ENCODE peak calls at places on chromosomes 16 and 17, in four cellular contexts. N is GM23248, W is tibial nerve, C is GM03348. M is an unnamed sample.

GRCh38 chr16:50861926-50862325 is 120.0 kb downstream of the CYLD start:
- DNase-seq in W (no peak), N (peak; percentile 68), C (no peak), M (no peak)

GRCh38 chr16:634051-634670 is 1.9 kb downstream of the METTL26 start:
- DNase-seq in W (no peak), N (no peak), C (no peak), M (no peak)

GRCh38 chr17:58575511-58575910 is 61.1 kb upstream of the MTMR4 start:
- DNase-seq in W (no peak), C (peak; percentile 45), N (peak; percentile 79), M (no peak)

GRCh38 chr16:65463652-65464260 is 341.9 kb upstream of the CDH11 start:
- DNase-seq in W (no peak), N (no peak), C (no peak), M (no peak)

GRCh38 chr17:80929449-80929848 is 62.2 kb upstream of the CHMP6 start:
- DNase-seq in W (no peak), C (no peak), N (no peak), M (no peak)

GRCh38 chr16:14455577-14455976 is 174.5 kb downstream of the PARN start:
- DNase-seq in N (peak; percentile 21), W (no peak), C (peak; percentile 23), M (no peak)

GRCh38 chr16:11253995-11254912 is 1.8 kb downstream of the SOCS1 start:
- DNase-seq in N (no peak), C (no peak), W (no peak), M (no peak)

GRCh38 chr16:4931381-4931780 is 5.6 kb downstream of the PPL start:
- DNase-seq in N (no peak), W (no peak), C (no peak), M (no peak)

GRCh38 chr17:77891602-77892001 is 66.9 kb upstream of the TNRC6C start:
- DNase-seq in W (no peak), N (no peak), C (no peak), M (no peak)

GRCh38 chr17:32958418-32958817 is 30.5 kb downstream of the TMEM98 start:
- DNase-seq in W (no peak), C (peak; percentile 64), N (peak; percentile 72), M (no peak)

GRCh38 chr16:83623091-83623730 is 184.6 kb upstream of the HSBP1 start:
- DNase-seq in W (no peak), C (no peak), N (no peak), M (no peak)

GRCh38 chr17:39607851-39608130 is at the start of gene NEUROD2:
- DNase-seq in W (no peak), C (no peak), N (no peak), M (no peak)

GRCh38 chr17:15384142-15384803 is 42.9 kb upstream of the TEKT3 start:
- DNase-seq in W (peak; percentile 53), C (peak; percentile 63), N (peak; percentile 51), M (no peak)

GRCh38 chr17:50586421-50587247 is 26.1 kb downstream of the CACNA1G start:
- DNase-seq in N (no peak), C (no peak), W (no peak), M (peak; percentile 74)

GRCh38 chr17:204427-205175 is 23.2 kb upstream of the DOC2B start:
- DNase-seq in N (no peak), W (no peak), C (no peak), M (no peak)

GRCh38 chr16:80804061-80804450 is 342 bp downstream of the CDYL2 start:
- DNase-seq in C (peak; percentile 77), N (peak; percentile 72), W (no peak), M (peak; percentile 22)

GRCh38 chr16:12503201-12503600 is 300.5 kb downstream of the CPPED1 start:
- DNase-seq in W (no peak), C (no peak), N (no peak), M (no peak)

GRCh38 chr16:50296807-50297206 is 30.5 kb downstream of the ADCY7 start:
- DNase-seq in C (no peak), N (no peak), W (no peak), M (no peak)

GRCh38 chr16:16018705-16019104 is 69.3 kb downstream of the ABCC1 start:
- DNase-seq in C (no peak), N (peak; percentile 29), W (no peak), M (no peak)

GRCh38 chr16:30761427-30761927 is 385 bp downstream of the CFAP119 start:
- DNase-seq in N (peak; percentile 61), C (peak; percentile 27), W (no peak), M (peak; percentile 71)

GRCh38 chr17:31654936-31655335 is 204.1 kb downstream of the COPRS start:
- DNase-seq in W (no peak), C (no peak), N (no peak), M (peak; percentile 77)

GRCh38 chr17:20226814-20227482 is 217.8 kb downstream of the SPECC1 start:
- DNase-seq in W (peak; percentile 80), C (peak; percentile 93), N (peak; percentile 89), M (peak; percentile 90)

GRCh38 chr16:50910698-50911025 is 168.8 kb downstream of the CYLD start:
- DNase-seq in C (no peak), N (peak; percentile 6), W (no peak), M (no peak)